ENCODE peak calls at places on chromosomes 13 and 19, in four cellular contexts. F, C, L and P are unnamed samples.

GRCh38 chr13:74128171-74128767 is 5.9 kb downstream of the KLF12 start:
- DNase-seq in F (no peak), C (no peak), L (peak), P (no peak)

GRCh38 chr19:50838239-50838638 is 4.9 kb upstream of the KLK15 start:
- DNase-seq in F (peak), C (peak), L (no peak), P (no peak)

GRCh38 chr19:14678199-14678598 is 3.6 kb upstream of the ADGRE3 start:
- DNase-seq in F (no peak), C (no peak), L (no peak), P (no peak)

GRCh38 chr13:113771709-113772331 is 12.8 kb downstream of the TMEM255B start:
- DNase-seq in F (no peak), C (no peak), L (no peak), P (no peak)

GRCh38 chr19:51692065-51692915 is 840 bp upstream of the SPACA6 start:
- DNase-seq in F (peak), C (no peak), L (no peak), P (peak)

GRCh38 chr19:36771275-36772231 is 1.1 kb downstream of the ZNF850 start:
- DNase-seq in F (peak), C (no peak), L (peak), P (peak)

GRCh38 chr19:869245-870177 is 10.0 kb downstream of the CFD start:
- DNase-seq in F (peak), C (peak), L (no peak), P (no peak)

GRCh38 chr19:4328243-4328990 is 10.2 kb downstream of the STAP2 start:
- DNase-seq in F (peak), C (peak), L (no peak), P (peak)

GRCh38 chr13:27007166-27007565 is 164.4 kb downstream of the USP12 start:
- DNase-seq in F (no peak), C (no peak), L (no peak), P (no peak)

GRCh38 chr19:29615891-29616425 is 9.9 kb downstream of the POP4 start:
- DNase-seq in F (no peak), C (no peak), L (no peak), P (no peak)

GRCh38 chr13:35649162-35649561 is 172.7 kb upstream of the MAB21L1 start:
- DNase-seq in F (no peak), C (no peak), L (no peak), P (no peak)

GRCh38 chr13:21825801-21826200 is 154.9 kb downstream of the FGF9 start:
- DNase-seq in F (no peak), C (no peak), L (no peak), P (no peak)

GRCh38 chr19:29593869-29594268 is 12.2 kb upstream of the POP4 start:
- DNase-seq in F (no peak), C (no peak), L (no peak), P (no peak)

GRCh38 chr19:8393192-8393870 is 3.2 kb downstream of the RAB11B start:
- DNase-seq in F (no peak), C (no peak), L (no peak), P (no peak)

GRCh38 chr19:51803965-51804364 is 9.0 kb downstream of the FPR3 start:
- DNase-seq in F (no peak), C (no peak), L (no peak), P (no peak)

GRCh38 chr13:98585946-98586345 is 9.0 kb upstream of the STK24 start:
- DNase-seq in F (no peak), C (no peak), L (no peak), P (no peak)

GRCh38 chr19:48445256-48445605 is 552 bp upstream of the GRWD1 start:
- DNase-seq in F (peak), C (peak), L (peak), P (peak)

GRCh38 chr13:77002590-77003190 is 10.8 kb downstream of the CLN5 start:
- DNase-seq in F (peak), C (peak), L (peak), P (peak)

GRCh38 chr13:47459512-47459911 is 541.6 kb downstream of the SUCLA2 start:
- DNase-seq in F (no peak), C (no peak), L (no peak), P (peak)

GRCh38 chr13:114097893-114098688 is 34.3 kb downstream of the RASA3 start:
- DNase-seq in F (no peak), C (no peak), L (no peak), P (peak)

GRCh38 chr19:1063030-1063908 is 3.7 kb upstream of the ARHGAP45 start:
- DNase-seq in F (peak), C (peak), L (no peak), P (peak)

GRCh38 chr19:3068071-3068470 is 5.8 kb upstream of the TLE5 start:
- DNase-seq in F (no peak), C (no peak), L (no peak), P (peak)

GRCh38 chr13:109447667-109448066 is 338.7 kb downstream of the IRS2 start:
- DNase-seq in F (no peak), C (no peak), L (no peak), P (no peak)

GRCh38 chr19:38039966-38040365 is 133.0 kb downstream of the SIPA1L3 start:
- DNase-seq in F (no peak), C (no peak), L (no peak), P (no peak)

GRCh38 chr19:57559404-57560025 is at the start of gene ZNF550:
- DNase-seq in F (peak), C (peak), L (peak), P (peak)

GRCh38 chr13:22793598-22794134 is 387.1 kb upstream of the SGCG start:
- DNase-seq in F (no peak), C (peak), L (peak), P (no peak)

GRCh38 chr19:44002212-44002565 is 568 bp upstream of the ZNF230 start:
- DNase-seq in F (no peak), C (no peak), L (no peak), P (no peak)

GRCh38 chr13:33642374-33643065 is 175.4 kb upstream of the RFC3 start:
- DNase-seq in F (no peak), C (no peak), L (peak), P (no peak)

GRCh38 chr13:111943229-111943795 is 123.6 kb upstream of the SOX1 start:
- DNase-seq in F (no peak), C (no peak), L (no peak), P (no peak)

GRCh38 chr19:1823539-1824251 is 11.6 kb upstream of the ATP8B3 start:
- DNase-seq in F (no peak), C (no peak), L (no peak), P (peak)

GRCh38 chr19:15445807-15446376 is 3.9 kb downstream of the WIZ start:
- DNase-seq in F (no peak), C (no peak), L (no peak), P (no peak)

GRCh38 chr13:108093616-108094015 is 121.7 kb downstream of the LIG4 start:
- DNase-seq in F (no peak), C (no peak), L (no peak), P (no peak)
- TF ChIP-seq ELF1 in F (no peak), C (no peak), L (no peak), P (no peak)

GRCh38 chr19:18436651-18437478 is 1.1 kb downstream of the ISYNA1 start:
- DNase-seq in F (peak), C (no peak), L (peak), P (peak)

GRCh38 chr19:18439025-18439909 is 1.3 kb upstream of the ISYNA1 start:
- DNase-seq in F (peak), C (no peak), L (peak), P (no peak)

GRCh38 chr19:18438331-18439024 is 545 bp upstream of the ISYNA1 start:
- DNase-seq in F (peak), C (no peak), L (peak), P (no peak)

GRCh38 chr19:18435848-18436631 is 1.9 kb downstream of the ISYNA1 start:
- DNase-seq in F (no peak), C (no peak), L (no peak), P (no peak)

DNA sequence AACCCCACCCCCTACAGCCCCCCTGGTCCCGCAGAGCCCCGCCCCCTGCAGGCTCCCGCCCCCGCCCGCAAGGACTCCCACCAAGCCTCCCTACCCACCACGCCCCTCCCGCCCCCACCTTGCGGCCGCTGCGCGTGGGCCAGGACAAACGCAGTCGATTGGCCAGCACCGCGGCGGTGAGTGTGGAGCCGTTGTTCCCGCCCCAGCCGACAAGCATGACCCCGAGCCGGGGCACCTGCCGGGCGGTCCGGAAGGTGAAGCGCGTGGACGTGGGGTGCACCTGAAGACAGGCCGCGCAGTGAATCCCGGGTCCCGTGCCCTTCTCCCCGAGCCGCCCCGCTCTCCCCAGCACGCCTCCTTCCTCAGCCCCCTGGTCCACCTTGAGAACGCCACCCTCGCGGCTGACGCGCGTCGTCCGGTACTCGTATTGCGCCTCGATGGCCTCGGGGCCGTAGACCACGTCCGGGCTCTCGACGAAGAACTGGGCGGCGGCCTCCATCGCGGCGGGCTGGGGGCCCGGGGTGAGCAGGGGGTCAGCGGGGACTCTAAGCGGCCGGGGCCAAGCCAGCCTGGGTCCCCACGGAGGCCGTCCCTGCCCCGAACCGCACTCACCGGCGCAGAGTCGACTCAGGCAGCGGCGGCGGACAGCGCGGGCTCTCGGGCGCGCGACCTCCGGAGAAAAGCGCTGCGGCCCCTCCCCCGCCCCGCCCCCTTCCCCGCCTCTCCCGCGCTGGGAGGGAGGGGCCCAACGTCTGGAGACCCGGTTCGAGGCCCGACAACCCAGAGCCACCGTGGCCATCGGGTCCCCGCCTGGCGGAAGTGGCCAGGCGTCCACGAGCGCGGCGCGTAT is at the start of gene ISYNA1:
- DNase-seq in F (peak), C (no peak), L (peak), P (peak)
- TF ChIP-seq ELF1 in F (no peak), C (no peak), L (no peak), P (no peak)

DNA sequence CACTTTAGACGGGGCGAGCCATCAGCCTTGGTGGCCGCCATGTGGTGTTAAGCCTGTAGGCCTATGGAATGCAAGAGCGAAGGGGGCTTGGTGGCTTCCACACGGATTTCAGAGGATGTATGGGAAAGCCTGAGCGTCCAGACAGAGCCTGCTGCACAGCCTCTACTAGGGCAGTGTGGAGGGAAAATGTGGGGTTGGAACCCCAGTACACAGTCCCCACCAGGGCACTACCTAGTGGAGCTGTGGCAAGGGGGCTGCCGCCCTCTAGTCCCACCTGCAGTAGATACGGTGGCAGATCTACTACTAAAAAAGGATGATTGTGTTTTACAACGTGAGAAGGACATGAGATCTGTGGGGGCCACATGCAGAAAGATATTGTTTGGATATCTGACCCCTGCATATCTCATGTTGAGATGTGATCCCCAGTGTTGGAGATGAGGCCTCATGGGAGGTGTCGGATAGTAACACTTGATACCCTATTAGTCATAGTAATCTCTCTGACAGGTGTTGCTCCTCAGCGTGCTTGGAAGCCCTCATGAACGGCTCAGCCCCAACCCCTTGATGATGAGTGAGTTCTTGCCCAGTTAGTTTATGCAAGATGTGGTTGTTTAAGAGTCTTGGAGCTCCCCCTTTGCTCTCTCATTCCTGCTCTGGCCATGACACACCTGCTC is 45.6 kb downstream of the LHFPL6 start:
- DNase-seq in F (no peak), C (no peak), L (no peak), P (no peak)
- TF ChIP-seq ELF1 in F (no peak), C (no peak), L (no peak), P (no peak)

GRCh38 chr13:29763426-29764180 is 86.8 kb downstream of the UBL3 start:
- DNase-seq in F (no peak), C (no peak), L (no peak), P (no peak)

GRCh38 chr13:29758591-29759114 is 91.8 kb downstream of the UBL3 start:
- DNase-seq in F (peak), C (no peak), L (peak), P (no peak)

GRCh38 chr13:29761160-29761559 is 89.3 kb downstream of the UBL3 start:
- DNase-seq in F (no peak), C (no peak), L (no peak), P (no peak)

GRCh38 chr13:29761815-29762214 is 88.6 kb downstream of the UBL3 start:
- DNase-seq in F (no peak), C (no peak), L (no peak), P (no peak)

GRCh38 chr13:29760561-29760960 is 89.9 kb downstream of the UBL3 start:
- DNase-seq in F (no peak), C (no peak), L (no peak), P (no peak)
- TF ChIP-seq ELF1 in F (no peak), C (no peak), L (no peak), P (no peak)